ENCODE peak calls at places on chromosomes 4 and X, in seven cellular contexts. F is effector memory CD8-positive, alpha-beta T cell; E is ACHN; S is HCT116; C is amniotic epithelial cell; P is renal cortical epithelial cell; M is NCI-H748 treated with DMSO at 0.1 percent for 48 hours. Y is an unnamed sample.

GRCh38 chr4:105895324-105895608 is at the start of gene NPNT:
- DNase-seq in F (no peak), E (peak; percentile 63), S (no peak), C (no peak), P (no peak), M (peak; percentile 37), Y (peak; percentile 52)

GRCh38 chr4:118994030-118994429 is 105.4 kb downstream of the SYNPO2 start:
- DNase-seq in F (no peak), E (no peak), S (no peak), C (no peak), P (no peak), M (no peak), Y (no peak)

GRCh38 chr4:182904271-182904761 is 12.9 kb downstream of the DCTD start:
- DNase-seq in F (no peak), E (no peak), S (no peak), C (no peak), P (no peak), M (no peak), Y (no peak)

GRCh38 chrX:69163936-69164741 is 1.1 kb downstream of the PJA1 start:
- DNase-seq in F (peak; percentile 46), E (no peak), S (no peak), C (no peak), P (no peak), M (peak; percentile 21), Y (no peak)

GRCh38 chr4:130675262-130675661 is 1579.3 kb downstream of the C4orf33 start:
- DNase-seq in F (no peak), E (no peak), S (no peak), C (no peak), P (no peak), M (peak; percentile 21), Y (no peak)

GRCh38 chr4:169627307-169627706 is 6.9 kb downstream of the CLCN3 start:
- DNase-seq in F (no peak), E (peak; percentile 83), S (no peak), C (no peak), P (peak; percentile 91), M (no peak), Y (no peak)

GRCh38 chrX:78378476-78379115 is 51.2 kb upstream of the CYSLTR1 start:
- DNase-seq in F (no peak), E (no peak), S (no peak), C (no peak), P (no peak), M (no peak), Y (no peak)

GRCh38 chr4:155565330-155565729 is 101.3 kb upstream of the GUCY1A1 start:
- DNase-seq in F (no peak), E (no peak), S (no peak), C (no peak), P (no peak), M (no peak), Y (no peak)

GRCh38 chrX:153635788-153636668 is 11.0 kb upstream of the DUSP9 start:
- DNase-seq in F (no peak), E (peak; percentile 68), S (no peak), C (peak; percentile 11), P (peak; percentile 55), M (no peak), Y (no peak)

GRCh38 chrX:154457491-154458115 is 478 bp upstream of the PLXNA3 start:
- DNase-seq in F (peak; percentile 45), E (peak; percentile 16), S (no peak), C (no peak), P (no peak), M (peak; percentile 20), Y (peak; percentile 69)

GRCh38 chr4:4860803-4861591 is 1.5 kb downstream of the MSX1 start:
- DNase-seq in F (no peak), E (peak; percentile 34), S (no peak), C (no peak), P (no peak), M (no peak), Y (no peak)

GRCh38 chr4:176830971-176831370 is 38.2 kb upstream of the VEGFC start:
- DNase-seq in F (no peak), E (no peak), S (no peak), C (no peak), P (no peak), M (no peak), Y (no peak)

GRCh38 chrX:40100537-40101429 is 3.0 kb upstream of the BCOR start:
- DNase-seq in F (no peak), E (no peak), S (no peak), C (peak; percentile 80), P (no peak), M (no peak), Y (no peak)

GRCh38 chr4:175091649-175092048 is 173.5 kb downstream of the ADAM29 start:
- DNase-seq in F (no peak), E (no peak), S (no peak), C (no peak), P (no peak), M (no peak), Y (no peak)

GRCh38 chrX:109774706-109775105 is 41.6 kb upstream of the ACSL4 start:
- DNase-seq in F (no peak), E (peak; percentile 64), S (no peak), C (peak; percentile 85), P (peak; percentile 86), M (no peak), Y (no peak)

GRCh38 chr4:139903845-139904244 is 238.2 kb downstream of the MGST2 start:
- DNase-seq in F (no peak), E (no peak), S (no peak), C (no peak), P (no peak), M (no peak), Y (no peak)

GRCh38 chr4:71113294-71113693 is 119.8 kb downstream of the DCK start:
- DNase-seq in F (no peak), E (peak; percentile 16), S (peak; percentile 19), C (no peak), P (no peak), M (no peak), Y (no peak)

GRCh38 chr4:152259866-152260265 is 276.0 kb downstream of the FBXW7 start:
- DNase-seq in F (no peak), E (no peak), S (no peak), C (peak; percentile 28), P (peak; percentile 91), M (no peak), Y (no peak)

GRCh38 chr4:14095881-14096280 is 468.4 kb upstream of the BOD1L1 start:
- DNase-seq in F (no peak), E (no peak), S (no peak), C (no peak), P (no peak), M (no peak), Y (no peak)

GRCh38 chr4:15653864-15654391 is 1.2 kb downstream of the FBXL5 start:
- DNase-seq in F (no peak), E (peak; percentile 42), S (no peak), C (peak; percentile 66), P (peak; percentile 46), M (peak; percentile 22), Y (no peak)

GRCh38 chr4:109998867-109999303 is 86.2 kb downstream of the EGF start:
- DNase-seq in F (peak; percentile 58), E (peak; percentile 61), S (peak; percentile 68), C (peak; percentile 50), P (peak; percentile 61), M (peak; percentile 40), Y (peak; percentile 16)

GRCh38 chr4:173685324-173685723 is 155.3 kb upstream of the HAND2 start:
- DNase-seq in F (no peak), E (no peak), S (no peak), C (no peak), P (no peak), M (no peak), Y (no peak)

GRCh38 chr4:113958766-113959540 is 20.5 kb downstream of the ARSJ start:
- DNase-seq in F (no peak), E (peak; percentile 95), S (peak; percentile 90), C (peak; percentile 93), P (peak; percentile 100), M (peak; percentile 69), Y (peak; percentile 74)

Y was measured in NCI-H774.